ENCODE peak calls at places on chromosomes 6 and 20, in four cellular contexts. V is IMR-90, Q is H1, K is H9. U is an unnamed sample.

GRCh38 chr6:14621518-14621917 is 503.9 kb downstream of the CD83 start:
- DNase-seq in V (no peak), K (no peak), Q (no peak), U (no peak)

GRCh38 chr6:56771929-56772607 is 129.4 kb upstream of the DST start:
- DNase-seq in V (no peak), K (no peak), Q (no peak), U (no peak)

GRCh38 chr20:41769650-41770049 is 151.5 kb upstream of the CHD6 start:
- DNase-seq in V (no peak), K (peak; percentile 60), Q (peak; percentile 52), U (peak; percentile 76)

GRCh38 chr6:119637768-119638167 is 288.2 kb upstream of the MAN1A1 start:
- DNase-seq in V (no peak), Q (no peak), K (no peak), U (no peak)

GRCh38 chr6:21636876-21637275 is 43.3 kb downstream of the SOX4 start:
- DNase-seq in K (no peak), V (peak; percentile 7), Q (no peak), U (no peak)

GRCh38 chr6:56795852-56796532 is 153.3 kb upstream of the DST start:
- DNase-seq in Q (no peak), V (peak; percentile 43), K (no peak), U (no peak)

GRCh38 chr6:118815495-118815894 is 78.5 kb upstream of the ASF1A start:
- DNase-seq in K (no peak), V (no peak), Q (no peak), U (no peak)

GRCh38 chr6:35297541-35298481 is at the start of gene DEF6:
- DNase-seq in Q (peak; percentile 85), V (peak; percentile 82), K (peak; percentile 95), U (peak; percentile 94)

GRCh38 chr6:52994789-52995078 is 350 bp downstream of the GSTA4 start:
- DNase-seq in V (peak; percentile 8), Q (no peak), K (no peak), U (no peak)

GRCh38 chr20:18727032-18727508 is 86.5 kb upstream of the SCP2D1 start:
- DNase-seq in Q (no peak), V (no peak), K (no peak), U (peak; percentile 42)

GRCh38 chr6:124780621-124781020 is 181.6 kb upstream of the RNF217 start:
- DNase-seq in V (no peak), K (no peak), Q (no peak), U (no peak)

GRCh38 chr20:22577515-22578220 is 6.7 kb downstream of the FOXA2 start:
- DNase-seq in K (peak; percentile 77), V (no peak), Q (peak; percentile 66), U (peak; percentile 75)

GRCh38 chr6:130364224-130364780 is 1.5 kb upstream of the TMEM200A start:
- DNase-seq in Q (no peak), V (no peak), K (no peak), U (no peak)

GRCh38 chr6:134520181-134521115 is 202.5 kb upstream of the SGK1 start:
- DNase-seq in V (peak; percentile 67), K (no peak), Q (no peak), U (no peak)

GRCh38 chr6:137850816-137851602 is 16.1 kb upstream of the TNFAIP3 start:
- DNase-seq in Q (no peak), K (no peak), V (no peak), U (no peak)

GRCh38 chr6:69792292-69792691 is 4.5 kb downstream of the LMBRD1 start:
- DNase-seq in V (no peak), Q (no peak), K (no peak), U (no peak)

GRCh38 chr6:69796627-69797390 is at the start of gene LMBRD1:
- DNase-seq in V (peak; percentile 94), K (peak; percentile 97), Q (peak; percentile 100), U (peak; percentile 98)

GRCh38 chr6:69801225-69801624 is 4.4 kb upstream of the LMBRD1 start:
- DNase-seq in K (no peak), V (no peak), Q (no peak), U (peak; percentile 37)

GRCh38 chr6:69795469-69796080 is 1.2 kb downstream of the LMBRD1 start:
- DNase-seq in K (no peak), Q (no peak), V (no peak), U (peak; percentile 45)

DNA sequence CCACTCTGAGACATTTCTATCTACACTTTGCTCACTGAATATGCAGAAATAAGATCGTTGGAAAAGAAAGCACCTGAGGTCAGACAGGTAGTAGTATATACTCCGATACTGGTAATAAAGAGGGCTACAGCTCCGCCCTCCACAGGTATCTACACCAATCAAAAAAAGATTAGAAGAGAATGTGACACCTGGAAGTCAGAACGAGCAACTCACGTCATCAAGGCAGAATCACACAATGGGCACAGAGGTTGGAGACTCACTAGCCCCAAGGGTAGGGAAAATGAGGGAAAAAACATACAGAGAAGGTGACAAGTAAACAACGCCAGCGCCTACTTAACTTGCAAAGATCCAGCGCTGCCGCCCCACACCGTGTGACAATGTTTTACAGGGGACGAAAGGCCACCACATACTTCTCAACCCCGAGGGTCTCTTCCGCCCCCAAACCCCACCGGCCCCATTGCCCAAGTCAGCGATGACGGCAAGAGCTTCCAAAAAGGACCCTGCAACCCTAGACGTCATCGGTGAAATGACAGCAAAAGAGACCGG is 656 bp downstream of the LMBRD1 start:
- DNase-seq in V (peak; percentile 45), Q (no peak), K (peak; percentile 77), U (peak; percentile 95)
- H3K23ac ChIP-seq in V (peak overlapping the region; percentile 61), Q (no peak overlapping the region), K (no peak overlapping the region), U (no peak overlapping the region)

DNA sequence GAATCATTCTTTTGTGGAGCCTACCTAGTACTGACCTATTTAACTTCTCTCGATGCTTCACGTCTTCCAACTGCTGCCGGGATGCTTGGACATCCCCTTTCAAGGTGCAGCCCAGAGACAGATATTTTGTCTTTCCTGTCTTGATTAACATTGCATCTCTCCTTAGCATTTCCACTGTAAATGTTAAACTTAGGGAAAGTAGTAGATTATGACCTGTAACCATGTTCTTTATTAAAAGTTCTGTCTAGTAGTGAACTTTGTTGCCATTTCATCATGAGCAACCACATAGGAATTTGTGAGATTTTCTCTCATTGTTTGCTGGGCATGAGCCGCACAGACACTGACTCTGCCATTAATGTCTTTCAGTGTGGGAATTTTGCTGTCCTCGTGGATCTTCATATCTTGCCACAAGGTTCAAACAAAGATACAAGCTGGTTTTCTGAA is 117.9 kb downstream of the JAG1 start:
- DNase-seq in Q (no peak), V (peak; percentile 66), K (no peak), U (no peak)
- H3K56ac ChIP-seq in Q (no peak overlapping the region), V (no peak overlapping the region), K (no peak overlapping the region), U (no peak overlapping the region)

DNA sequence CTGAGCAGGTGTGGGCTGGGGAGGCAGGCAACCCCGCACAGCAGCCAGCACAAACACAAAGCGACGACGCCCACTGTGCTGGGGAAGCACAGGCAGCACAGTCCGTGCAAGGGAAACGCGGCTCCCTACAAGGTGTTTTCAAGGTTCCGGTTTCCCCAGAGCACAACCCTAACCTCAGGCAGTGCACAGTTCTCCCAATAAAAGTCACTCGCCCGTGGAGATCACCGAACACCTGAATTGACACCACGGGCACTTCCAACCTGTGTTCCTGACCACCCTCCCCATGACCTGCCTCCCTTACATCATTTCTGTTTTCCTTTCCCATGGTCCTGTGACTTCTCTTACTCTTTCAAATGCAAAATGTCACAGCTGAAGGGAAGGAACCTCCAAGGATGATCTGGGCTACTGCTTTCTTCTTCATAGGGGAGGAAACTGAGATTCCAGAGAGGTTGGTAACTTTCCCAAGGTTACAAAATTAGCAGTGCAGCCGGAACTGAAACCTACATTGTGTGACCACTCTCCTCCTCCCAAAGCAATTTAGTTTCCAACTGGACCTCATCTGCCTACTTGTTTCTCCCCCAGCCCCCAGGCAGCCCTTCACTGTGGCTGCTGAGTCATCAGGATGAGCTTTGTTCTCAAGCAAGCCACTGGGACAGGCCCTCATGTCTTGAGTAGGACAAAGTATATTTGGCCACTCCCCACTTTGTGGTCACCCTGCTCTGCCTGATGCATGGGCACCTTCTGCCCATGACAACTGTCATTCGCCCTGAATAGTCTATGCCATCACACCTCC is 125.3 kb downstream of the ATXN1 start:
- DNase-seq in Q (no peak), V (peak; percentile 66), K (peak; percentile 48), U (peak; percentile 80)
- H3K23ac ChIP-seq in Q (no peak overlapping the region), V (no peak overlapping the region), K (no peak overlapping the region), U (no peak overlapping the region)

GRCh38 chr20:47686545-47686944 is 98.7 kb downstream of the SULF2 start:
- DNase-seq in V (peak; percentile 80), K (no peak), Q (no peak), U (peak; percentile 53)

GRCh38 chr20:47691632-47692031 is 93.6 kb downstream of the SULF2 start:
- DNase-seq in V (peak; percentile 22), Q (no peak), K (no peak), U (peak; percentile 67)

GRCh38 chr20:47687095-47687987 is 97.9 kb downstream of the SULF2 start:
- DNase-seq in K (no peak), Q (no peak), V (no peak), U (no peak)

GRCh38 chr20:47689726-47690125 is 95.6 kb downstream of the SULF2 start:
- DNase-seq in Q (no peak), V (no peak), K (no peak), U (no peak)

GRCh38 chr20:47688385-47689381 is 96.6 kb downstream of the SULF2 start:
- DNase-seq in K (peak; percentile 69), V (peak; percentile 15), Q (no peak), U (peak; percentile 68)
- H3K56ac ChIP-seq in K (no peak overlapping the region), V (no peak overlapping the region), Q (no peak overlapping the region), U (no peak overlapping the region)

DNA sequence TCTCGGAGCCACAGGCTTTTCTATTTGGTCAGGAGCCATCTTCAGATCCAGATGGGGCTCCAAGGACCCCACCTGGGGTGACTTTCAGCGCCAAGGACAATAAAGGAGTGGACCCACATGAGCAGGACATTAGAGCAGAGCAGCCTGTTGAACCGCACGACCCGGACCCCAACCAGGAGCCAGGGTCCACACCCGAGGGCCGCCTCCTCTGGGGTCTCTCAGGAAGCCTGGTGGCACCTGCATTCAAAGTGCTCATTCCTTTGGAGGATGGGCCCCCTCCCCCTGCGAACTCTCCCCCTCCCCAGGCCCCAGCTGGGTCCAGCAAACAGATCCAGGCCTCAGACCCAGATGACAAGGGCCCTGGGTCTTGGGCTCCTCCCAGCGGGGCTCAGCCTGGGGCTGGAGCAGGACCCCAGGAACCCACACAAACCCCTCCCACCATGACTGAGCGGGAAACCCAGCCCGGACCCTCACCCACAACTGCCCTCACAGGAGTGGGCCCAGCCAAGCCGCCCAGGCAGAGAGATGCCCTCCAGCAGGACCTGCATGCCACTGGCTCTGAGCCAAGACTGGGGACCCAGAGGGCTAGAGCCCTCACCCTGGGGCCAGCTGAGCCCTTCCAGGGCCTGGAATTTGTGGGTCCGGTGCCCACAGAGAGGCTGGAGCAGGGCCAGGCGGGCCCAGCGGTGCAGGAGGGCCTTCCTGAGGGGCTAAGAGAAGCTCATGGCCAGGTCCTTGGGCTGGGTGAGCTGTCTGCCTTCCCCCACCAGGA is 23.9 kb downstream of the RAB44 start:
- DNase-seq in K (peak; percentile 22), Q (no peak), V (no peak), U (no peak)
- H3K23ac ChIP-seq in K (no peak overlapping the region), Q (no peak overlapping the region), V (no peak overlapping the region), U (no peak overlapping the region)

GRCh38 chr6:29632789-29633531 is at the start of gene GABBR1:
- DNase-seq in Q (peak; percentile 91), V (peak; percentile 79), K (peak; percentile 89), U (peak; percentile 94)
- H3K56ac ChIP-seq in Q (peak within 1 kb of the TSS; percentile 27), V (no peak within 1 kb of the TSS), K (no peak within 1 kb of the TSS), U (peak within 1 kb of the TSS; percentile 97)

DNA sequence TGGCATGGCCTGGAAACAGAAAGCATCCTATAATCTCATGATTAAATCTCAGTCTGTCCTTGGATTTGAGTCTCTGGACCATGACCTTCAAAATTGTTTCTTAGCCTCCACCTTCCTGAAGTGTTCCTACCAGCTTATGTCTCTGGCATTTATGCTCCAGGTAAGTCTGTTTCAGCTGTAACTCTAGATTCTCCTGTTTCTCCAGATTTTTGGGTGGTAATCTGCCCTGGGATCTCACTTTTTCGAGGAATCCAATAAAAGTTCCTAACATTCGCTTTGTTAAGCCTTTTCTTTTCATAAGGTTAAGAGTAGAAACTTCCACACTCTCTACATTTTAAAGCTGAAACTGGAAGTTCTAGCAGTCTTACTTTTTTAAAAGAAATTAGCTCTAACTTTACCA is 318.5 kb downstream of the C6orf118 start:
- DNase-seq in K (no peak), V (no peak), Q (no peak), U (no peak)
- H3K23ac ChIP-seq in K (no peak overlapping the region), V (no peak overlapping the region), Q (no peak overlapping the region), U (no peak overlapping the region)

U was measured in mesendoderm.